ENCODE peak calls at places on chromosome 15, in four cellular contexts. J is colonic mucosa, S is thoracic aorta, M is uterus. Y is an unnamed sample.
A peak's percentile ranks its signal among the peaks of the same experiment; 100 is the strongest.

GRCh38 chr15:45378913-45379262 is 544 bp upstream of the GATM start:
- DNase-seq in J (no peak), S (no peak), M (no peak), Y (no peak)

GRCh38 chr15:70582143-70582945 is 181.0 kb downstream of the UACA start:
- DNase-seq in J (no peak), S (no peak), M (no peak), Y (no peak)

GRCh38 chr15:101451886-101452285 is 37.6 kb downstream of the PCSK6 start:
- DNase-seq in J (no peak), S (no peak), M (no peak), Y (no peak)

GRCh38 chr15:23074684-23075083 is 35.3 kb upstream of the TUBGCP5 start:
- DNase-seq in J (no peak), S (no peak), M (no peak), Y (no peak)

GRCh38 chr15:79007066-79007465 is 62.2 kb upstream of the CTSH start:
- DNase-seq in J (peak; percentile 44), S (no peak), M (no peak), Y (no peak)

GRCh38 chr15:41465822-41466421 is 27.8 kb upstream of the ITPKA start:
- DNase-seq in J (no peak), S (no peak), M (no peak), Y (no peak)

GRCh38 chr15:74322558-74323180 is 44.8 kb downstream of the CYP11A1 start:
- DNase-seq in J (peak; percentile 46), S (no peak), M (peak; percentile 60), Y (no peak)

GRCh38 chr15:60414016-60414682 is 16.4 kb upstream of the ANXA2 start:
- DNase-seq in J (no peak), S (no peak), M (no peak), Y (no peak)

GRCh38 chr15:78778422-78778821 is 32.8 kb downstream of the ADAMTS7 start:
- DNase-seq in J (no peak), S (no peak), M (no peak), Y (no peak)

GRCh38 chr15:70870066-70870465 is 16.1 kb upstream of the LARP6 start:
- DNase-seq in J (no peak), S (no peak), M (no peak), Y (no peak)

GRCh38 chr15:94203321-94203720 is 28.0 kb upstream of the MCTP2 start:
- DNase-seq in J (no peak), S (no peak), M (no peak), Y (no peak)

GRCh38 chr15:74375303-74375693 is 7.9 kb upstream of the CYP11A1 start:
- DNase-seq in J (peak; percentile 89), S (peak; percentile 44), M (peak; percentile 82), Y (peak; percentile 96)

GRCh38 chr15:49023354-49023753 is 22.9 kb downstream of the SECISBP2L start:
- DNase-seq in J (no peak), S (no peak), M (no peak), Y (no peak)

GRCh38 chr15:84761534-84762190 is 13.3 kb downstream of the ZNF592 start:
- DNase-seq in J (no peak), S (no peak), M (no peak), Y (no peak)

GRCh38 chr15:73017987-73018386 is 34.3 kb upstream of the NEO1 start:
- DNase-seq in J (no peak), S (no peak), M (no peak), Y (no peak)

GRCh38 chr15:42071717-42072116 is 22.6 kb downstream of the PLA2G4D start:
- DNase-seq in J (no peak), S (no peak), M (no peak), Y (no peak)

GRCh38 chr15:73284073-73284472 is 84.7 kb downstream of the HCN4 start:
- DNase-seq in J (no peak), S (no peak), M (no peak), Y (no peak)

GRCh38 chr15:33022629-33023028 is 171.9 kb downstream of the FMN1 start:
- DNase-seq in J (peak; percentile 37), S (no peak), M (no peak), Y (no peak)

GRCh38 chr15:79615754-79616153 is 183.6 kb downstream of the MINAR1 start:
- DNase-seq in J (no peak), S (no peak), M (no peak), Y (peak; percentile 86)

GRCh38 chr15:62240697-62241096 is 75.6 kb upstream of the C2CD4B start:
- DNase-seq in J (no peak), S (no peak), M (no peak), Y (no peak)

GRCh38 chr15:77674327-77674726 is 41.6 kb upstream of the LINGO1 start:
- DNase-seq in J (no peak), S (no peak), M (no peak), Y (no peak)

GRCh38 chr15:88073386-88073681 is 183.2 kb downstream of the NTRK3 start:
- DNase-seq in J (no peak), S (no peak), M (no peak), Y (no peak)

GRCh38 chr15:66095871-66096710 is 157.5 kb downstream of the MEGF11 start:
- DNase-seq in J (no peak), S (no peak), M (no peak), Y (no peak)

GRCh38 chr15:101614001-101614585 is 38.1 kb downstream of the TM2D3 start:
- DNase-seq in J (no peak), S (no peak), M (no peak), Y (no peak)

GRCh38 chr15:51721199-51721960 is 16.1 kb downstream of the LYSMD2 start:
- DNase-seq in J (no peak), S (no peak), M (no peak), Y (no peak)

GRCh38 chr15:92733934-92734521 is 78.5 kb upstream of the FAM174B start:
- DNase-seq in J (no peak), S (no peak), M (no peak), Y (no peak)

GRCh38 chr15:65829150-65829764 is 37.2 kb upstream of the DENND4A start:
- DNase-seq in J (no peak), S (no peak), M (no peak), Y (no peak)

GRCh38 chr15:91946914-91947313 is 93.4 kb downstream of the SLCO3A1 start:
- DNase-seq in J (no peak), S (no peak), M (no peak), Y (no peak)

GRCh38 chr15:95442107-95442719 is 888.3 kb upstream of the NR2F2 start:
- DNase-seq in J (no peak), S (no peak), M (peak; percentile 24), Y (no peak)

GRCh38 chr15:79466488-79466887 is 34.4 kb downstream of the MINAR1 start:
- DNase-seq in J (no peak), S (no peak), M (no peak), Y (no peak)

GRCh38 chr15:90956551-90957104 is 1.9 kb downstream of the RCCD1 start:
- DNase-seq in J (peak; percentile 82), S (no peak), M (peak; percentile 72), Y (no peak)

DNA sequence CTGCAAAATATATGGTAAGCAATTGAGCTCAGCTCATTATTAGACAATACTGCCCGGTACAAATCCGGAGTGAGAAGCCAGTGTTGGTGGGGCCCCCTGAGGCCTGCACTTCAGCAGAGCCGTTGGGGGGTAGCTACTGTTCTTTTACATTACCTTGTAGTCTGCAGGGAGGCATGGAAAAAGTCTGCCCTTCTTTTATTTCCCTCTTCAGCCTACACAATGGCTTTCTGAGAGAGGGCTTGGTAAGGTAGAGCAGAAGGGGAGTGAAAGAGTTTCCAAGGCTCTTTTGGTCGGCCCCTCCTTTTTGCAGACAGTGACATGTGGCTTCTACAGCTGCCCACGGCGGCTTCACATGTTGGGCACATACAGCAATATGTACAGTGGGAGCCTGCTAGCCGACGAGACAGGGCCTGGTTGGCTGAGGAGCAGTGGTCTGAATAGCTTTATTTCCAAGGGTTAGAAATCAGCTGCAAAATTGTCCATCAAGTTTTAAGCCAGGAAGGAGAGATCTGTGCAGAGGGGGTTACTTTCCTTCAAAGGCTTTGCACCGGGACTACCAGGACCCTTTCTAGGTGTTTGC is 3.9 kb downstream of the INAFM2 start:
- DNase-seq in J (no peak), S (no peak), M (no peak), Y (no peak)
- H3K4me3 ChIP-seq in J (no peak overlapping the region), S (peak overlapping the region; percentile 87), M (no peak overlapping the region), Y (no peak overlapping the region)

GRCh38 chr15:25092661-25093060 is 137.9 kb downstream of the SNRPN start:
- DNase-seq in J (no peak), S (no peak), M (no peak), Y (no peak)

GRCh38 chr15:25089577-25089976 is 134.8 kb downstream of the SNRPN start:
- DNase-seq in J (no peak), S (no peak), M (no peak), Y (no peak)

GRCh38 chr15:25088261-25088790 is 133.5 kb downstream of the SNRPN start:
- DNase-seq in J (no peak), S (no peak), M (no peak), Y (no peak)

GRCh38 chr15:25091421-25092158 is 136.8 kb downstream of the SNRPN start:
- DNase-seq in J (no peak), S (no peak), M (no peak), Y (peak; percentile 81)

DNA sequence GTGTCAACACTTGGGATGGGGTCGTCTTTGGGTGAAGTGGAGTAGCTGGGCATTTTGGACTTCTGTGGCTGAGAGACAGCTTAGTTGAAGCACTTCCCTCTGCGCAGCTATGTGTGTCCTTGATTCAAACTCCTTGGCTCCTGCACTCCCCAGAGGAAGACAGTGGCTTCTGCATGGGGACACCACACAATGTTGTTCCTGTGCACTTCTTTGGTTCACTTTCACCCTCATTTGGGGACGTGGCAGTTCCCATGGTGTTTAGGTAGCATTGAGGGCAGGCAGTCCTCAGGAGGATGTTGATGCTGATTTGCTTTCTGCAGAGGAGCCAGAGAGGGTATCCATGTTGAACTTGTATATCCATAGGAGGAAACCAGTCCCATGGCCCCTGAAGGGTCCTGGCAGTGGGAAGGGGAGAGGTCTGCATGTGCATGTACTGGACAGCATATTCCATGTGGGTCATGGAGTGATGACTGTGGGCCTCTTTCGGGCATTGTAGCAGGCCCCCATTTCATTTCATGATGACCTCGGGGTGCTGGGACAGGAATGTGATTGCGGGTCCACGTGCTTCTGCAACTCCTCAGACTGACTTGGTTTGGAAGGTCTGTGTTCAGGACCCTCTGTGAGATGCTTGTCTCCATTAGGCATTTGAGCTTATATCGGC is 135.4 kb downstream of the SNRPN start:
- DNase-seq in J (no peak), S (no peak), M (no peak), Y (no peak)
- H3K9me3 ChIP-seq in J (peaks cover 4% of the 10 kb centered on the region), S (peaks cover 37% of the 10 kb centered on the region), M (no peaks in the 10 kb centered on the region), Y (peaks cover 96% of the 10 kb centered on the region)

GRCh38 chr15:75483106-75483505 is 31.6 kb upstream of the SIN3A start:
- DNase-seq in J (no peak), S (no peak), M (no peak), Y (no peak)
- H3K4me3 ChIP-seq in J (no peak overlapping the region), S (no peak overlapping the region), M (no peak overlapping the region), Y (no peak overlapping the region)

GRCh38 chr15:80838012-80838411 is 58.8 kb downstream of the CEMIP start:
- DNase-seq in J (no peak), S (no peak), M (no peak), Y (no peak)

GRCh38 chr15:80835338-80835737 is 56.2 kb downstream of the CEMIP start:
- DNase-seq in J (no peak), S (no peak), M (no peak), Y (no peak)

GRCh38 chr15:80838666-80839065 is 59.5 kb downstream of the CEMIP start:
- DNase-seq in J (no peak), S (no peak), M (no peak), Y (no peak)

GRCh38 chr15:80836223-80836622 is 57.1 kb downstream of the CEMIP start:
- DNase-seq in J (no peak), S (no peak), M (no peak), Y (no peak)

DNA sequence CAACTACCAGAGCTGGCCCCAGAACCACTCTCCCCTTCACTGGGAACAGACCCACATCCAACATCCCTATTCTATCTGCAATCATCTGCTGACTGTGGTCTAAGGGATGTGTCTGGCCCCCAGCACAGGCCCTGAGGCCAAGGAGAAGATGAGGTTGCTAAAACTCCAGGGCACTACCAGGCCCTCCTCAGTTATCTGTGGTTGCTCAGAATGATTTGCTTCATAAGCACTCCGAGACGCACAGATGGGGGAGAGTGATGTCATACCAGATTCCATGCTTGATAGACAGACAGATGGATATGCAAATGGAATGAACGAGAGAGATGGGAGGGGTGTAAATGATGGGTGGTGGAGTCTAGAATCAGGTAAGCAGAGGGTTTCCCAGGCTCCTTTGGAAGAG is 57.8 kb downstream of the CEMIP start:
- DNase-seq in J (no peak), S (no peak), M (no peak), Y (no peak)
- H3K9me3 ChIP-seq in J (no peaks in the 10 kb centered on the region), S (no peaks in the 10 kb centered on the region), M (no peaks in the 10 kb centered on the region), Y (no peaks in the 10 kb centered on the region)